ENCODE peak calls at places on chromosomes 4 and X, in nine cellular contexts. B, C, X, Y, D, F, Q, U and N are unnamed samples. For H3K27me3 and H3K4me1, the result is how much of the 10 kb centered on the place peaks cover.

GRCh38 chr4:130659314-130659713 is 1563.4 kb downstream of the C4orf33 start:
- DNase-seq in Y (no peak), Q (no peak), X (no peak), C (no peak), F (no peak), B (no peak), U (no peak), D (no peak), N (no peak)

GRCh38 chr4:125101706-125102105 is 213.0 kb upstream of the FAT4 start:
- DNase-seq in X (no peak), D (no peak), B (no peak), Y (no peak), C (no peak), Q (no peak), U (no peak), F (no peak), N (no peak)

GRCh38 chr4:72933029-72933428 is 136.5 kb downstream of the COX18 start:
- DNase-seq in C (no peak), B (no peak), D (no peak), Y (no peak), U (no peak), F (peak), X (no peak), Q (no peak), N (no peak)

GRCh38 chr4:71446479-71447081 is 107.8 kb downstream of the SLC4A4 start:
- DNase-seq in B (no peak), U (no peak), F (no peak), D (no peak), C (no peak), Y (no peak), Q (no peak), X (no peak), N (no peak)

GRCh38 chr4:123343400-123344060 is 53.1 kb upstream of the SPRY1 start:
- DNase-seq in D (no peak), U (no peak), F (no peak), Y (no peak), X (no peak), Q (no peak), B (no peak), C (no peak), N (no peak)

GRCh38 chr4:1043658-1044468 is 32.4 kb downstream of the FGFRL1 start:
- DNase-seq in X (peak), Y (no peak), C (peak), D (no peak), Q (peak), B (peak), U (peak), F (peak), N (peak)

GRCh38 chr4:144787365-144788263 is 141.7 kb downstream of the HHIP start:
- DNase-seq in B (no peak), X (no peak), Q (no peak), Y (no peak), F (peak), D (no peak), C (no peak), U (no peak), N (no peak)

GRCh38 chr4:87353592-87353991 is 30.9 kb upstream of the HSD17B13 start:
- DNase-seq in Q (no peak), C (peak), D (no peak), U (no peak), F (peak), B (no peak), X (no peak), Y (no peak), N (no peak)

GRCh38 chr4:108774809-108775530 is 12.1 kb upstream of the ETNPPL start:
- DNase-seq in C (peak), F (no peak), X (no peak), U (peak), B (no peak), Y (no peak), D (no peak), Q (peak), N (peak)

GRCh38 chr4:48017108-48017527 is 546 bp downstream of the NIPAL1 start:
- DNase-seq in X (peak), D (no peak), U (peak), B (no peak), Y (peak), C (peak), F (peak), Q (peak), N (no peak)

GRCh38 chr4:151226004-151226932 is 50.7 kb upstream of the PRSS48 start:
- DNase-seq in U (no peak), F (peak), C (no peak), Y (no peak), Q (no peak), X (no peak), B (no peak), D (no peak), N (no peak)

GRCh38 chr4:47530801-47531200 is 45.7 kb downstream of the ATP10D start:
- DNase-seq in U (no peak), F (no peak), X (no peak), Q (no peak), C (no peak), B (no peak), Y (no peak), D (no peak), N (no peak)

GRCh38 chr4:119151161-119151560 is 15.5 kb downstream of the MYOZ2 start:
- DNase-seq in D (no peak), C (no peak), F (no peak), B (no peak), Y (no peak), X (no peak), U (no peak), Q (no peak), N (no peak)

GRCh38 chrX:124328765-124329164 is 3.7 kb upstream of the TEX13D start:
- DNase-seq in C (no peak), X (no peak), D (no peak), F (peak), Y (no peak), B (no peak), Q (no peak), U (no peak), N (no peak)

GRCh38 chr4:33696066-33696465 is 2548.2 kb downstream of the ARAP2 start:
- DNase-seq in F (peak), X (no peak), Y (no peak), D (no peak), C (no peak), Q (no peak), U (no peak), B (no peak), N (no peak)

GRCh38 chrX:78655642-78656041 is 3.5 kb downstream of the RTL3 start:
- DNase-seq in B (no peak), C (no peak), X (no peak), Q (no peak), Y (no peak), D (no peak), U (no peak), F (no peak), N (no peak)

GRCh38 chr4:91258326-91258725 is 1045.4 kb upstream of the GRID2 start:
- DNase-seq in D (no peak), C (no peak), F (no peak), Y (no peak), U (no peak), Q (no peak), X (no peak), B (no peak), N (no peak)

DNA sequence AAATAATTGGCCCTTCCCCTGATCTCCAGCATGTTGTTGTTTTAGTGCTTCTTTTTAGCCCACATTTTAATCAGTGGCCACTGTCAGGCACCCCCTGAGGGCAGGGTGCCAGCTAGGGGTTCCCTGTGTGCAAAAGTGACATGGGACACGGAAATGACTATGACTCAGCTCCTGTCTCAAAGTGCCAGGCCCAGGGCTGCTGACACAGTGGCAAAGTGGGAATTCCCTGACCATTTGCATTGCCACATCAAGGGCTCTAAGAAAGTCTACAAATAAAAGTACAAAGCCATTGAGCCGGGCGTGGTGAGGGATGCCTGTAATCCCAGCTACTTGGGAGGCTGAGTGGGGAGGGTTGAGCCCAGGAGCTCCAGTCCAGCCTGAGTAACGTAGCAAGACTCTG is 24.8 kb downstream of the HMX1 start:
- DNase-seq in C (no peak), B (peak), F (no peak), X (no peak), Q (no peak), Y (no peak), D (no peak), U (no peak), N (no peak)
- H3K27ac ChIP-seq in C (no peak), B (no peak), F (no peak), X (no peak), Q (no peak), Y (no peak), D (no peak), U (no peak), N (no peak)

GRCh38 chrX:47562615-47563243 is 1.7 kb downstream of the ARAF start:
- DNase-seq in C (no peak), D (no peak), Q (no peak), U (no peak), X (no peak), F (peak), Y (no peak), B (no peak), N (no peak)

GRCh38 chrX:47561653-47562151 is 697 bp downstream of the ARAF start:
- DNase-seq in X (no peak), F (no peak), C (no peak), D (no peak), U (no peak), Q (no peak), Y (no peak), B (no peak), N (no peak)

GRCh38 chrX:47558436-47558835 is 2.6 kb upstream of the ARAF start:
- DNase-seq in F (no peak), D (no peak), Q (no peak), C (no peak), B (no peak), Y (no peak), U (no peak), X (no peak), N (no peak)

GRCh38 chrX:47560179-47560830 is 700 bp upstream of the ARAF start:
- DNase-seq in Y (no peak), D (no peak), U (no peak), C (no peak), Q (no peak), B (no peak), X (no peak), F (no peak), N (no peak)

DNA sequence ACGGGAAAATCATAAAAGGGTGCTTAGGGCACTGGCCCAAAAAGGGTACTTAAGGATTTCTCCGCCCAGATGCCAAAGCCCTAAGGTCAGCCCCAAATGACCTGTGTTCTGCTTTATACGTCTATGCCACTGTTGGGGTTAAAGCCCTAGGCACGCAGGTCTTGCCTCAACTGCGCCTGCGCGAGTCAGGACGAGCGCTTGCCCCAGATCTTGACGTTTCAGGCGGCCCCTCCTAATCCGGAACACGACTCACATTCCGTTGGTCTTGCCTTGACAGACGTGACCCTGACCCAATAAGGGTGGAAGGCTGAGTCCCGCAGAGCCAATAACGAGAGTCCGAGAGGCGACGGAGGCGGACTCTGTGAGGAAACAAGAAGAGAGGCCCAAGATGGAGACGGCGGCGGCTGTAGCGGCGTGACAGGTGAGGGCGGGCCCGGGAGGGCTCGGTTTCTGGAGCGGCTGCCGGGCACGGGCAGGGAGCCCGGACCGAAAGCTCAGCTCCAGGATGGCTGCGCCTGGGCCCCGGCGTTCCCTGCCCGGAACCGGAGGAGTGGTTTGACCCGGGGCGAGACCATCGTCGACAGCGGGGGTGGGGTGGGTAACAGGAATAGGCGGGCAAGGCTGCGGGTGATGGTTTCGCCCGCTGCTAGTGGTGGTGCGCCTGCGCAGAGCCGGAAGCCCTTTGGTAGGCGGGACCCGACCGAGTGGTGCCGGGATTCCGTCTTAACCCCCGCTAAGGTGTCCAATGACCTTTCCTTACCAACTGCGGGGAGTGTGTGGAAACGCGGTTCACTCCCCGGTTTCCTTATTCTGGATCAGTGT is at the start of gene ARAF:
- DNase-seq in C (peak), Q (peak), U (peak), D (peak), Y (peak), B (peak), F (peak), X (peak), N (peak)
- H3K27me3 ChIP-seq in C (under half), Q (under half), U (under half), D (under half), Y (under half), B (under half), F (under half), X (under half), N (under half)

GRCh38 chr4:8153441-8153840 is 5.2 kb downstream of the ABLIM2 start:
- DNase-seq in F (no peak), Y (no peak), Q (no peak), X (no peak), D (no peak), U (peak), B (no peak), C (no peak), N (no peak)
- H3K4me1 ChIP-seq in F (under half), Y (under half), Q (under half), X (under half), D (under half), U (under half), B (under half), C (under half), N (under half)

GRCh38 chr4:60938621-60939020 is 261.5 kb upstream of the ADGRL3 start:
- DNase-seq in Q (no peak), U (no peak), D (no peak), Y (no peak), B (no peak), F (peak), C (no peak), X (no peak), N (no peak)

GRCh38 chr4:60938181-60938580 is 261.9 kb upstream of the ADGRL3 start:
- DNase-seq in Q (no peak), X (no peak), U (no peak), C (no peak), D (no peak), B (no peak), F (no peak), Y (no peak), N (no peak)

DNA sequence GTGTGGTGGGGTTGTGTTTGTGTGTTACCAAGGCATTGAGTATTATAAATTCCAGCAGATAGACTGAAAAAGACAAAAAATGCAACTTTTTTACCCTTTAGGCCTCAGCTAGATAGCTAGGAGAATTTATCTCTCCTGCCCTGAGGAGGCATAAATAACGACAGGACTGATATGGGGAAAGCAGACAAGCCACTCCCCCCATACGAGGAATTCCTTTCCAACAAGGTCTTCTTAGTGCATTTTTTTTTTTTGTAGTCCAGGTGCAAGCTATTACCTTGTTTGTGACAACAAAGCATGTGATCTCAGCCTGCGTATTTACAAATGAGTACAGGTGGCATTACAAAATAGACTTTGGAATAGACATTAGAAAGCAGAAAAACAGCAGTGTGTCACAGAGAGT is 265.2 kb upstream of the ADGRL3 start:
- DNase-seq in D (no peak), Y (no peak), U (no peak), C (no peak), B (no peak), Q (no peak), X (no peak), F (no peak), N (no peak)
- H3K27ac ChIP-seq in D (no peak), Y (no peak), U (no peak), C (no peak), B (no peak), Q (no peak), X (no peak), F (no peak), N (no peak)

DNA sequence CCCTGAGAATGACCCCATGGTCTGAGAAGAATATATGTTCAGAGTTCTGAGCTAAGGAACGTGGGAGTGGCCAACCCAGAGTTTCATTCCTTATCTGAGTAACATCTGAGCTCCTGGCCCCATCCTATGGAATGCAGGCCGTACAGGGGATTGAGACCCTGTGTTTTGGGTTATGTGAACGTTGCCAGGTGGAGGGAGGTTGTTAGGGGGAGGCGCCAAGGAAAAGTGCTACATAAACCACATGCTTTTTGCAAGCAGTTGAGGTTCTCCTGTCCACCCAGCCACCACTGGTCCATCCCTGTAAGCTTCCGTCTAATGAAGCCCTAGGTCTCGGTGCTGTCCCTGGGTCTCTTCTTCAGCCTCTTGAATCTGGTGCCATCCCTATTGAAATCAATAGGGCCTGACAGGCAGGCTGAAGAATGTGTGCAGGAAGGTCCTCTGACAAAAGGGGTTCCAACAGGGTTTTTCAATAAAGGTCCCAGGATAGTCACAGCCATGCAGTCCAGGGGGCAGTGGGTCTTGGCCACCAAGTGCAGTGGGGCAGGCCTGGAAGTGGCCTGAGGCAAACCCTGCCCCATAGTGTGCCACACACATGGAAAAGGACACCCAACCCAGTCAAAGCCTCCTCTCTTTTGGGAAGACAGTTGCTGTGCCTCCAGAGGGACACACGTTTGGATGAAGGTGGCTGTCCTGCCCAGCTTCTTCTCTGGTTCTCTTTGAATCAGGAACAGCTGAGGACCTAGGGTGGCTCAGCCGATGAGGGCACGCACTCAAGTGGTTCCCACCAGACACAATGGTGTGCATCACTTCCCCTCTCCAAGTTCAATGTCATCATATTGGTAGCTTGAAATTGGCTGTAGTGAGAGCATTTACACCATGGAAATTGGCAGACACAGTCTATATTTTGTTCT is 53.5 kb downstream of the HTRA3 start:
- DNase-seq in U (no peak), B (no peak), C (no peak), Y (no peak), Q (no peak), D (no peak), F (no peak), X (no peak), N (no peak)
- H3K27me3 ChIP-seq in U (under half), B (under half), C (under half), Y (under half), Q (under half), D (under half), F (under half), X (under half), N (under half)

DNA sequence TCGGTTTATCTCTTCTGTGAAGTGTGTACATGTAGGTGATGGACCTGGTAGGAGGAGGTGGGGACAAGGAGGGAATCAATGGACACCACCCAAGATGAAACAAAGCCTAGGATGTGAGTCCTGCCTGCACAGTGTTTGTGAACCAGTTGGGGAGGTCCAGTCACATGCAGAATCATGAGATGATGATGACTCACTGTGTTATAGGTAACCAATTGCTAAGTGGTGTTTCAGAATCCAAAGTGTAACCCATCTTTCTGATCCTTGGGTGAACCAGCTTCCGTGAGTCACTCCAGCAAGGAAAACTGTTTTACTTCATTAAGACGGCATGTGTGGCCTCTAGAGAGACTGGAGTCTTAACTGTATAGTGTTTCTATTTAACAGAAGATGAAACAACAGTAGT is 57.9 kb upstream of the HPF1 start:
- DNase-seq in Q (no peak), U (no peak), B (no peak), X (no peak), F (peak), D (no peak), C (no peak), Y (no peak), N (no peak)
- H3K4me1 ChIP-seq in Q (under half), U (under half), B (under half), X (under half), F (under half), D (under half), C (under half), Y (under half), N (under half)